ENCODE peak calls at places on chromosome 21, in four cellular contexts. One of them, this sample, is unnamed.

GRCh38 chr21:27112186-27112585 is 145.3 kb upstream of the ADAMTS5 start:
- DNase-seq in cardiac fibroblast: no peak
- DNase-seq in central memory CD4-positive, alpha-beta T cell: no peak
- DNase-seq in GM04503: no peak
- DNase-seq in this sample: no peak

GRCh38 chr21:37227071-37228002 is 39.8 kb downstream of the VPS26C start:
- DNase-seq in cardiac fibroblast: no peak
- DNase-seq in central memory CD4-positive, alpha-beta T cell: no peak
- DNase-seq in GM04503: no peak
- DNase-seq in this sample: no peak

GRCh38 chr21:37870229-37870628 is 46.0 kb downstream of the KCNJ6 start:
- DNase-seq in cardiac fibroblast: no peak
- DNase-seq in central memory CD4-positive, alpha-beta T cell: no peak
- DNase-seq in GM04503: no peak
- DNase-seq in this sample: no peak

GRCh38 chr21:14918542-14918941 is 146.3 kb downstream of the NRIP1 start:
- DNase-seq in cardiac fibroblast: peak; percentile 22
- DNase-seq in central memory CD4-positive, alpha-beta T cell: no peak
- DNase-seq in GM04503: no peak
- DNase-seq in this sample: no peak

GRCh38 chr21:36499578-36500471 is 19.9 kb upstream of the CLDN14 start:
- DNase-seq in cardiac fibroblast: peak; percentile 82
- DNase-seq in central memory CD4-positive, alpha-beta T cell: no peak
- DNase-seq in GM04503: peak; percentile 76
- DNase-seq in this sample: no peak

GRCh38 chr21:30710499-30710898 is 8.1 kb downstream of the KRTAP21-3 start:
- DNase-seq in cardiac fibroblast: no peak
- DNase-seq in central memory CD4-positive, alpha-beta T cell: no peak
- DNase-seq in GM04503: no peak
- DNase-seq in this sample: no peak

GRCh38 chr21:44637018-44637850 is at the start of gene KRTAP10-10:
- DNase-seq in cardiac fibroblast: no peak
- DNase-seq in central memory CD4-positive, alpha-beta T cell: no peak
- DNase-seq in GM04503: no peak
- DNase-seq in this sample: no peak

GRCh38 chr21:41948901-41949300 is 4.9 kb downstream of the C2CD2 start:
- DNase-seq in cardiac fibroblast: no peak
- DNase-seq in central memory CD4-positive, alpha-beta T cell: no peak
- DNase-seq in GM04503: no peak
- DNase-seq in this sample: no peak

GRCh38 chr21:36015096-36015495 is 45.2 kb downstream of the SETD4 start:
- DNase-seq in cardiac fibroblast: no peak
- DNase-seq in central memory CD4-positive, alpha-beta T cell: no peak
- DNase-seq in GM04503: no peak
- DNase-seq in this sample: no peak

GRCh38 chr21:46120301-46121285 is 22.7 kb downstream of the COL6A2 start:
- DNase-seq in cardiac fibroblast: no peak
- DNase-seq in central memory CD4-positive, alpha-beta T cell: no peak
- DNase-seq in GM04503: no peak
- DNase-seq in this sample: no peak

GRCh38 chr21:21163904-21164303 is 165.7 kb downstream of the NCAM2 start:
- DNase-seq in cardiac fibroblast: peak; percentile 87
- DNase-seq in central memory CD4-positive, alpha-beta T cell: peak; percentile 9
- DNase-seq in GM04503: peak; percentile 12
- DNase-seq in this sample: peak; percentile 44

GRCh38 chr21:37257526-37257966 is 9.6 kb downstream of the VPS26C start:
- DNase-seq in cardiac fibroblast: peak; percentile 48
- DNase-seq in central memory CD4-positive, alpha-beta T cell: peak; percentile 19
- DNase-seq in GM04503: no peak
- DNase-seq in this sample: no peak

GRCh38 chr21:45602106-45602505 is 41.4 kb upstream of the PCBP3 start:
- DNase-seq in cardiac fibroblast: no peak
- DNase-seq in central memory CD4-positive, alpha-beta T cell: no peak
- DNase-seq in GM04503: no peak
- DNase-seq in this sample: no peak

GRCh38 chr21:20971296-20971921 is 26.8 kb upstream of the NCAM2 start:
- DNase-seq in cardiac fibroblast: peak; percentile 71
- DNase-seq in central memory CD4-positive, alpha-beta T cell: no peak
- DNase-seq in GM04503: no peak
- DNase-seq in this sample: peak; percentile 15

GRCh38 chr21:29654855-29655254 is 284.9 kb downstream of the GRIK1 start:
- DNase-seq in cardiac fibroblast: no peak
- DNase-seq in central memory CD4-positive, alpha-beta T cell: no peak
- DNase-seq in GM04503: no peak
- DNase-seq in this sample: no peak

GRCh38 chr21:33070921-33071877 is 1.3 kb downstream of the OLIG1 start:
- DNase-seq in cardiac fibroblast: peak; percentile 23
- DNase-seq in central memory CD4-positive, alpha-beta T cell: no peak
- DNase-seq in GM04503: no peak
- DNase-seq in this sample: no peak

GRCh38 chr21:36429672-36430546 is 44.7 kb downstream of the CHAF1B start:
- DNase-seq in cardiac fibroblast: peak; percentile 100
- DNase-seq in central memory CD4-positive, alpha-beta T cell: peak; percentile 9
- DNase-seq in GM04503: peak; percentile 92
- DNase-seq in this sample: no peak

GRCh38 chr21:45054927-45055612 is 19.3 kb upstream of the ADARB1 start:
- DNase-seq in cardiac fibroblast: no peak
- DNase-seq in central memory CD4-positive, alpha-beta T cell: no peak
- DNase-seq in GM04503: no peak
- DNase-seq in this sample: no peak

GRCh38 chr21:35111531-35111930 is 62.4 kb upstream of the RUNX1 start:
- DNase-seq in cardiac fibroblast: no peak
- DNase-seq in central memory CD4-positive, alpha-beta T cell: no peak
- DNase-seq in GM04503: no peak
- DNase-seq in this sample: no peak

GRCh38 chr21:33968082-33968997 is 52.7 kb upstream of the ATP5PO start:
- DNase-seq in cardiac fibroblast: peak; percentile 80
- DNase-seq in central memory CD4-positive, alpha-beta T cell: no peak
- DNase-seq in GM04503: peak; percentile 51
- DNase-seq in this sample: no peak

GRCh38 chr21:29133796-29134195 is 3.4 kb downstream of the MAP3K7CL start:
- DNase-seq in cardiac fibroblast: no peak
- DNase-seq in central memory CD4-positive, alpha-beta T cell: no peak
- DNase-seq in GM04503: no peak
- DNase-seq in this sample: no peak

GRCh38 chr21:28309596-28309995 is 683.1 kb downstream of the LTN1 start:
- DNase-seq in cardiac fibroblast: no peak
- DNase-seq in central memory CD4-positive, alpha-beta T cell: no peak
- DNase-seq in GM04503: no peak
- DNase-seq in this sample: no peak

GRCh38 chr21:21860888-21861287 is 862.7 kb downstream of the NCAM2 start:
- DNase-seq in cardiac fibroblast: peak; percentile 5
- DNase-seq in central memory CD4-positive, alpha-beta T cell: no peak
- DNase-seq in GM04503: no peak
- DNase-seq in this sample: no peak

GRCh38 chr21:19076031-19076430 is 672.4 kb upstream of the TMPRSS15 start:
- DNase-seq in cardiac fibroblast: no peak
- DNase-seq in central memory CD4-positive, alpha-beta T cell: no peak
- DNase-seq in GM04503: no peak
- DNase-seq in this sample: no peak

GRCh38 chr21:20459838-20460237 is 538.4 kb upstream of the NCAM2 start:
- DNase-seq in cardiac fibroblast: no peak
- DNase-seq in central memory CD4-positive, alpha-beta T cell: no peak
- DNase-seq in GM04503: no peak
- DNase-seq in this sample: no peak

GRCh38 chr21:29340228-29340627 is 41.5 kb downstream of the BACH1 start:
- DNase-seq in cardiac fibroblast: no peak
- DNase-seq in central memory CD4-positive, alpha-beta T cell: no peak
- DNase-seq in GM04503: no peak
- DNase-seq in this sample: no peak

GRCh38 chr21:34362136-34362444 is 1.7 kb upstream of the KCNE2 start:
- DNase-seq in cardiac fibroblast: no peak
- DNase-seq in central memory CD4-positive, alpha-beta T cell: no peak
- DNase-seq in GM04503: no peak
- DNase-seq in this sample: no peak

This sample was measured in H1.